ENCODE peak calls at places on chromosomes 11 and 22, in nine cellular contexts. One of them, this sample, is unnamed.

GRCh38 chr11:19025799-19026406 is 34.6 kb downstream of the MRGPRX2 start:
- DNase-seq in hepatocyte: peak
- DNase-seq in AG10803: peak
- DNase-seq in activated T-cell treated with anti-CD3 and anti-CD28 coated beads for 1 hour: no peak
- DNase-seq in left cardiac atrium: no peak
- DNase-seq in HT1080: peak
- DNase-seq in EL: peak
- DNase-seq in NCI-H748 treated with DMSO at 0.1 percent for 48 hours: no peak
- DNase-seq in T-helper 2 cell: no peak
- DNase-seq in this sample: peak

GRCh38 chr22:24219750-24220149 is 25.1 kb downstream of the GGT5 start:
- DNase-seq in T-helper 2 cell: no peak
- DNase-seq in EL: no peak
- DNase-seq in hepatocyte: no peak
- DNase-seq in NCI-H748 treated with DMSO at 0.1 percent for 48 hours: no peak
- DNase-seq in HT1080: no peak
- DNase-seq in AG10803: no peak
- DNase-seq in activated T-cell treated with anti-CD3 and anti-CD28 coated beads for 1 hour: no peak
- DNase-seq in left cardiac atrium: no peak
- DNase-seq in this sample: no peak

GRCh38 chr11:69962152-69962551 is 116.0 kb upstream of the ANO1 start:
- DNase-seq in EL: peak
- DNase-seq in activated T-cell treated with anti-CD3 and anti-CD28 coated beads for 1 hour: no peak
- DNase-seq in T-helper 2 cell: no peak
- DNase-seq in NCI-H748 treated with DMSO at 0.1 percent for 48 hours: no peak
- DNase-seq in left cardiac atrium: peak
- DNase-seq in hepatocyte: no peak
- DNase-seq in HT1080: peak
- DNase-seq in AG10803: no peak
- DNase-seq in this sample: peak

GRCh38 chr11:36703055-36703404 is 105.0 kb upstream of the RAG2 start:
- DNase-seq in hepatocyte: no peak
- DNase-seq in HT1080: no peak
- DNase-seq in left cardiac atrium: no peak
- DNase-seq in EL: no peak
- DNase-seq in NCI-H748 treated with DMSO at 0.1 percent for 48 hours: no peak
- DNase-seq in T-helper 2 cell: no peak
- DNase-seq in AG10803: no peak
- DNase-seq in activated T-cell treated with anti-CD3 and anti-CD28 coated beads for 1 hour: no peak
- DNase-seq in this sample: no peak

GRCh38 chr11:62707277-62707771 is at the start of the genes BSCL2 and GNG3:
- DNase-seq in left cardiac atrium: no peak
- DNase-seq in T-helper 2 cell: no peak
- DNase-seq in hepatocyte: peak
- DNase-seq in activated T-cell treated with anti-CD3 and anti-CD28 coated beads for 1 hour: no peak
- DNase-seq in NCI-H748 treated with DMSO at 0.1 percent for 48 hours: no peak
- DNase-seq in AG10803: no peak
- DNase-seq in HT1080: no peak
- DNase-seq in EL: no peak
- DNase-seq in this sample: no peak

GRCh38 chr11:117930208-117930570 is 987 bp upstream of the TMPRSS13 start:
- DNase-seq in EL: no peak
- DNase-seq in HT1080: no peak
- DNase-seq in activated T-cell treated with anti-CD3 and anti-CD28 coated beads for 1 hour: no peak
- DNase-seq in left cardiac atrium: no peak
- DNase-seq in hepatocyte: no peak
- DNase-seq in NCI-H748 treated with DMSO at 0.1 percent for 48 hours: no peak
- DNase-seq in T-helper 2 cell: no peak
- DNase-seq in AG10803: no peak
- DNase-seq in this sample: no peak

GRCh38 chr11:86230196-86230813 is 14.2 kb upstream of the EED start:
- DNase-seq in left cardiac atrium: no peak
- DNase-seq in HT1080: peak
- DNase-seq in AG10803: no peak
- DNase-seq in activated T-cell treated with anti-CD3 and anti-CD28 coated beads for 1 hour: no peak
- DNase-seq in EL: peak
- DNase-seq in T-helper 2 cell: no peak
- DNase-seq in hepatocyte: no peak
- DNase-seq in NCI-H748 treated with DMSO at 0.1 percent for 48 hours: no peak
- DNase-seq in this sample: no peak

GRCh38 chr11:65315204-65315865 is 669 bp downstream of the CDC42EP2 start:
- DNase-seq in activated T-cell treated with anti-CD3 and anti-CD28 coated beads for 1 hour: peak
- DNase-seq in T-helper 2 cell: peak
- DNase-seq in HT1080: peak
- DNase-seq in AG10803: peak
- DNase-seq in EL: peak
- DNase-seq in NCI-H748 treated with DMSO at 0.1 percent for 48 hours: peak
- DNase-seq in left cardiac atrium: peak
- DNase-seq in hepatocyte: peak
- DNase-seq in this sample: peak

GRCh38 chr11:117823941-117824420 is 563 bp downstream of the FXYD2 start:
- DNase-seq in activated T-cell treated with anti-CD3 and anti-CD28 coated beads for 1 hour: no peak
- DNase-seq in AG10803: no peak
- DNase-seq in HT1080: peak
- DNase-seq in left cardiac atrium: peak
- DNase-seq in NCI-H748 treated with DMSO at 0.1 percent for 48 hours: no peak
- DNase-seq in T-helper 2 cell: no peak
- DNase-seq in EL: no peak
- DNase-seq in hepatocyte: no peak
- DNase-seq in this sample: no peak

GRCh38 chr11:105701098-105701497 is 91.2 kb downstream of the GRIA4 start:
- DNase-seq in AG10803: no peak
- DNase-seq in EL: no peak
- DNase-seq in hepatocyte: no peak
- DNase-seq in T-helper 2 cell: no peak
- DNase-seq in left cardiac atrium: no peak
- DNase-seq in HT1080: no peak
- DNase-seq in activated T-cell treated with anti-CD3 and anti-CD28 coated beads for 1 hour: no peak
- DNase-seq in NCI-H748 treated with DMSO at 0.1 percent for 48 hours: no peak
- DNase-seq in this sample: no peak

GRCh38 chr11:133927690-133928627 is 28.8 kb downstream of the IGSF9B start:
- DNase-seq in T-helper 2 cell: peak
- DNase-seq in activated T-cell treated with anti-CD3 and anti-CD28 coated beads for 1 hour: peak
- DNase-seq in EL: peak
- DNase-seq in NCI-H748 treated with DMSO at 0.1 percent for 48 hours: peak
- DNase-seq in AG10803: peak
- DNase-seq in left cardiac atrium: peak
- DNase-seq in hepatocyte: peak
- DNase-seq in HT1080: peak
- DNase-seq in this sample: peak

GRCh38 chr22:30606455-30607299 is at the start of gene TCN2:
- DNase-seq in HT1080: peak
- DNase-seq in activated T-cell treated with anti-CD3 and anti-CD28 coated beads for 1 hour: no peak
- DNase-seq in EL: peak
- DNase-seq in hepatocyte: peak
- DNase-seq in T-helper 2 cell: no peak
- DNase-seq in NCI-H748 treated with DMSO at 0.1 percent for 48 hours: peak
- DNase-seq in AG10803: peak
- DNase-seq in left cardiac atrium: peak
- DNase-seq in this sample: peak

GRCh38 chr11:116422556-116422955 is 350.2 kb downstream of the BUD13 start:
- DNase-seq in left cardiac atrium: no peak
- DNase-seq in hepatocyte: no peak
- DNase-seq in HT1080: no peak
- DNase-seq in EL: no peak
- DNase-seq in AG10803: no peak
- DNase-seq in activated T-cell treated with anti-CD3 and anti-CD28 coated beads for 1 hour: no peak
- DNase-seq in NCI-H748 treated with DMSO at 0.1 percent for 48 hours: no peak
- DNase-seq in T-helper 2 cell: no peak
- DNase-seq in this sample: no peak

GRCh38 chr11:57597971-57598830 is 716 bp downstream of the SERPING1 start:
- DNase-seq in NCI-H748 treated with DMSO at 0.1 percent for 48 hours: no peak
- DNase-seq in left cardiac atrium: peak
- DNase-seq in AG10803: peak
- DNase-seq in T-helper 2 cell: no peak
- DNase-seq in activated T-cell treated with anti-CD3 and anti-CD28 coated beads for 1 hour: no peak
- DNase-seq in hepatocyte: peak
- DNase-seq in EL: peak
- DNase-seq in HT1080: no peak
- DNase-seq in this sample: peak

GRCh38 chr11:33930317-33931021 is 38.6 kb upstream of the LMO2 start:
- DNase-seq in T-helper 2 cell: no peak
- DNase-seq in left cardiac atrium: no peak
- DNase-seq in HT1080: no peak
- DNase-seq in activated T-cell treated with anti-CD3 and anti-CD28 coated beads for 1 hour: no peak
- DNase-seq in hepatocyte: no peak
- DNase-seq in NCI-H748 treated with DMSO at 0.1 percent for 48 hours: no peak
- DNase-seq in AG10803: peak
- DNase-seq in EL: peak
- DNase-seq in this sample: peak

GRCh38 chr11:76506833-76507232 is 62.0 kb downstream of the EMSY start:
- DNase-seq in NCI-H748 treated with DMSO at 0.1 percent for 48 hours: no peak
- DNase-seq in T-helper 2 cell: no peak
- DNase-seq in left cardiac atrium: no peak
- DNase-seq in EL: no peak
- DNase-seq in AG10803: no peak
- DNase-seq in hepatocyte: no peak
- DNase-seq in HT1080: no peak
- DNase-seq in activated T-cell treated with anti-CD3 and anti-CD28 coated beads for 1 hour: no peak
- DNase-seq in this sample: no peak

GRCh38 chr11:46363455-46363920 is 16.2 kb downstream of the DGKZ start:
- DNase-seq in T-helper 2 cell: no peak
- DNase-seq in NCI-H748 treated with DMSO at 0.1 percent for 48 hours: no peak
- DNase-seq in left cardiac atrium: peak
- DNase-seq in activated T-cell treated with anti-CD3 and anti-CD28 coated beads for 1 hour: no peak
- DNase-seq in hepatocyte: no peak
- DNase-seq in EL: peak
- DNase-seq in HT1080: peak
- DNase-seq in AG10803: peak
- DNase-seq in this sample: peak

GRCh38 chr11:100545970-100546369 is 141.1 kb upstream of the ARHGAP42 start:
- DNase-seq in T-helper 2 cell: no peak
- DNase-seq in NCI-H748 treated with DMSO at 0.1 percent for 48 hours: no peak
- DNase-seq in activated T-cell treated with anti-CD3 and anti-CD28 coated beads for 1 hour: no peak
- DNase-seq in AG10803: no peak
- DNase-seq in left cardiac atrium: no peak
- DNase-seq in HT1080: no peak
- DNase-seq in hepatocyte: no peak
- DNase-seq in EL: no peak
- DNase-seq in this sample: no peak

GRCh38 chr22:48636746-48637145 is 1190.9 kb downstream of the BRD1 start:
- DNase-seq in hepatocyte: no peak
- DNase-seq in T-helper 2 cell: no peak
- DNase-seq in left cardiac atrium: no peak
- DNase-seq in HT1080: no peak
- DNase-seq in activated T-cell treated with anti-CD3 and anti-CD28 coated beads for 1 hour: no peak
- DNase-seq in AG10803: no peak
- DNase-seq in EL: no peak
- DNase-seq in NCI-H748 treated with DMSO at 0.1 percent for 48 hours: no peak
- DNase-seq in this sample: no peak

GRCh38 chr11:44280257-44280656 is 29.7 kb downstream of the ALX4 start:
- DNase-seq in left cardiac atrium: no peak
- DNase-seq in HT1080: no peak
- DNase-seq in NCI-H748 treated with DMSO at 0.1 percent for 48 hours: no peak
- DNase-seq in AG10803: no peak
- DNase-seq in activated T-cell treated with anti-CD3 and anti-CD28 coated beads for 1 hour: no peak
- DNase-seq in hepatocyte: no peak
- DNase-seq in EL: no peak
- DNase-seq in T-helper 2 cell: no peak
- DNase-seq in this sample: no peak

GRCh38 chr22:46799626-46800025 is 37.2 kb downstream of the TBC1D22A start:
- DNase-seq in NCI-H748 treated with DMSO at 0.1 percent for 48 hours: no peak
- DNase-seq in T-helper 2 cell: no peak
- DNase-seq in AG10803: no peak
- DNase-seq in hepatocyte: no peak
- DNase-seq in EL: no peak
- DNase-seq in HT1080: no peak
- DNase-seq in left cardiac atrium: no peak
- DNase-seq in activated T-cell treated with anti-CD3 and anti-CD28 coated beads for 1 hour: no peak
- DNase-seq in this sample: no peak

GRCh38 chr11:74460481-74461154 is 6.7 kb downstream of the KCNE3 start:
- DNase-seq in hepatocyte: no peak
- DNase-seq in activated T-cell treated with anti-CD3 and anti-CD28 coated beads for 1 hour: no peak
- DNase-seq in EL: peak
- DNase-seq in NCI-H748 treated with DMSO at 0.1 percent for 48 hours: no peak
- DNase-seq in T-helper 2 cell: no peak
- DNase-seq in HT1080: peak
- DNase-seq in AG10803: peak
- DNase-seq in left cardiac atrium: no peak
- DNase-seq in this sample: peak

GRCh38 chr11:1445741-1446445 is 40.7 kb downstream of the MOB2 start:
- DNase-seq in hepatocyte: no peak
- DNase-seq in activated T-cell treated with anti-CD3 and anti-CD28 coated beads for 1 hour: no peak
- DNase-seq in NCI-H748 treated with DMSO at 0.1 percent for 48 hours: no peak
- DNase-seq in left cardiac atrium: no peak
- DNase-seq in HT1080: no peak
- DNase-seq in EL: no peak
- DNase-seq in T-helper 2 cell: no peak
- DNase-seq in AG10803: no peak
- DNase-seq in this sample: no peak

GRCh38 chr11:7892059-7892699 is 38.9 kb downstream of the OR10A6 start:
- DNase-seq in AG10803: peak
- DNase-seq in NCI-H748 treated with DMSO at 0.1 percent for 48 hours: no peak
- DNase-seq in HT1080: peak
- DNase-seq in hepatocyte: no peak
- DNase-seq in left cardiac atrium: no peak
- DNase-seq in EL: peak
- DNase-seq in activated T-cell treated with anti-CD3 and anti-CD28 coated beads for 1 hour: no peak
- DNase-seq in T-helper 2 cell: no peak
- DNase-seq in this sample: peak

GRCh38 chr11:10021563-10021962 is 272.5 kb downstream of the SBF2 start:
- DNase-seq in T-helper 2 cell: no peak
- DNase-seq in EL: no peak
- DNase-seq in NCI-H748 treated with DMSO at 0.1 percent for 48 hours: no peak
- DNase-seq in hepatocyte: no peak
- DNase-seq in HT1080: no peak
- DNase-seq in left cardiac atrium: no peak
- DNase-seq in activated T-cell treated with anti-CD3 and anti-CD28 coated beads for 1 hour: no peak
- DNase-seq in AG10803: no peak
- DNase-seq in this sample: no peak

GRCh38 chr11:75476716-75477613 is 44.0 kb upstream of the KLHL35 start:
- DNase-seq in HT1080: no peak
- DNase-seq in NCI-H748 treated with DMSO at 0.1 percent for 48 hours: no peak
- DNase-seq in left cardiac atrium: no peak
- DNase-seq in activated T-cell treated with anti-CD3 and anti-CD28 coated beads for 1 hour: no peak
- DNase-seq in T-helper 2 cell: no peak
- DNase-seq in hepatocyte: no peak
- DNase-seq in AG10803: no peak
- DNase-seq in EL: no peak
- DNase-seq in this sample: no peak

GRCh38 chr11:121067453-121067852 is 33.6 kb upstream of the TECTA start:
- DNase-seq in hepatocyte: peak
- DNase-seq in T-helper 2 cell: no peak
- DNase-seq in HT1080: no peak
- DNase-seq in EL: no peak
- DNase-seq in left cardiac atrium: no peak
- DNase-seq in AG10803: no peak
- DNase-seq in activated T-cell treated with anti-CD3 and anti-CD28 coated beads for 1 hour: no peak
- DNase-seq in NCI-H748 treated with DMSO at 0.1 percent for 48 hours: peak
- DNase-seq in this sample: no peak

GRCh38 chr22:48106715-48107259 is 1344.3 kb downstream of the TBC1D22A start:
- DNase-seq in EL: no peak
- DNase-seq in activated T-cell treated with anti-CD3 and anti-CD28 coated beads for 1 hour: no peak
- DNase-seq in hepatocyte: no peak
- DNase-seq in T-helper 2 cell: no peak
- DNase-seq in AG10803: no peak
- DNase-seq in HT1080: no peak
- DNase-seq in left cardiac atrium: no peak
- DNase-seq in NCI-H748 treated with DMSO at 0.1 percent for 48 hours: no peak
- DNase-seq in this sample: no peak

GRCh38 chr11:61695917-61696316 is 15.7 kb downstream of the DAGLA start:
- DNase-seq in NCI-H748 treated with DMSO at 0.1 percent for 48 hours: no peak
- DNase-seq in EL: peak
- DNase-seq in T-helper 2 cell: peak
- DNase-seq in left cardiac atrium: peak
- DNase-seq in activated T-cell treated with anti-CD3 and anti-CD28 coated beads for 1 hour: peak
- DNase-seq in HT1080: peak
- DNase-seq in hepatocyte: peak
- DNase-seq in AG10803: peak
- DNase-seq in this sample: peak

GRCh38 chr22:44166448-44166847 is 14.3 kb upstream of the PARVG start:
- DNase-seq in activated T-cell treated with anti-CD3 and anti-CD28 coated beads for 1 hour: no peak
- DNase-seq in left cardiac atrium: no peak
- DNase-seq in EL: no peak
- DNase-seq in NCI-H748 treated with DMSO at 0.1 percent for 48 hours: no peak
- DNase-seq in HT1080: no peak
- DNase-seq in hepatocyte: no peak
- DNase-seq in AG10803: no peak
- DNase-seq in T-helper 2 cell: no peak
- DNase-seq in this sample: no peak

GRCh38 chr22:37310815-37311595 is 28.7 kb downstream of the CYTH4 start:
- DNase-seq in activated T-cell treated with anti-CD3 and anti-CD28 coated beads for 1 hour: no peak
- DNase-seq in T-helper 2 cell: no peak
- DNase-seq in hepatocyte: no peak
- DNase-seq in left cardiac atrium: no peak
- DNase-seq in NCI-H748 treated with DMSO at 0.1 percent for 48 hours: no peak
- DNase-seq in HT1080: no peak
- DNase-seq in EL: no peak
- DNase-seq in AG10803: no peak
- DNase-seq in this sample: no peak